ENCODE peak calls at places on chromosomes 2 and 18, in five cellular contexts. Q is IMR-90, E is left ventricle myocardium inferior, A is HCT116, J is brain microvascular endothelial cell. P is an unnamed sample. For H3K36me3, the result is how much of the 10 kb centered on the place peaks cover.

GRCh38 chr18:7492385-7492784 is 74.7 kb upstream of the PTPRM start:
- DNase-seq in Q (no peak), J (no peak), A (no peak), E (no peak), P (no peak)

GRCh38 chr2:40032650-40033319 is 253.7 kb upstream of the THUMPD2 start:
- DNase-seq in J (peak), A (no peak), Q (peak), E (no peak), P (no peak)

GRCh38 chr2:224059178-224059577 is 20.1 kb upstream of the SERPINE2 start:
- DNase-seq in Q (no peak), J (no peak), E (no peak), A (no peak), P (no peak)

GRCh38 chr2:220904015-220904414 is 668.1 kb downstream of the EPHA4 start:
- DNase-seq in Q (no peak), A (no peak), J (no peak), E (no peak), P (no peak)

GRCh38 chr2:54599914-54600313 is 123.5 kb upstream of the EML6 start:
- DNase-seq in A (no peak), E (peak), Q (no peak), J (no peak), P (peak)

GRCh38 chr18:46276736-46277135 is 172.6 kb downstream of the HAUS1 start:
- DNase-seq in A (no peak), E (no peak), J (no peak), Q (no peak), P (no peak)

GRCh38 chr2:70745276-70745675 is 22.7 kb downstream of the ADD2 start:
- DNase-seq in J (no peak), Q (no peak), E (no peak), A (no peak), P (no peak)

GRCh38 chr2:26892133-26892532 is 44.2 kb downstream of the DPYSL5 start:
- DNase-seq in J (no peak), Q (no peak), A (no peak), E (no peak), P (no peak)

GRCh38 chr2:27891820-27892105 is 1.2 kb downstream of the BABAM2 start:
- DNase-seq in E (no peak), J (no peak), A (no peak), Q (peak), P (no peak)

GRCh38 chr2:190722061-190722759 is 73.3 kb downstream of the NAB1 start:
- DNase-seq in E (no peak), J (no peak), A (no peak), Q (no peak), P (no peak)

GRCh38 chr2:85914916-85915315 is 26.1 kb upstream of the ST3GAL5 start:
- DNase-seq in A (no peak), Q (no peak), J (no peak), E (no peak), P (no peak)

GRCh38 chr18:34624551-34624950 is 85.5 kb upstream of the DTNA start:
- DNase-seq in Q (peak), E (no peak), A (no peak), J (no peak), P (no peak)

GRCh38 chr2:187566266-187566665 is 12.0 kb upstream of the TFPI start:
- DNase-seq in Q (no peak), J (no peak), A (no peak), E (no peak), P (no peak)

GRCh38 chr2:188970201-188970600 is 4.0 kb upstream of the COL3A1 start:
- DNase-seq in J (no peak), E (no peak), Q (no peak), A (no peak), P (no peak)

GRCh38 chr2:225463449-225463848 is 63.9 kb downstream of the NYAP2 start:
- DNase-seq in J (no peak), Q (no peak), A (no peak), E (no peak), P (no peak)

GRCh38 chr2:70643715-70644114 is 90.1 kb upstream of the TGFA start:
- DNase-seq in J (no peak), Q (no peak), E (no peak), A (peak), P (no peak)

DNA sequence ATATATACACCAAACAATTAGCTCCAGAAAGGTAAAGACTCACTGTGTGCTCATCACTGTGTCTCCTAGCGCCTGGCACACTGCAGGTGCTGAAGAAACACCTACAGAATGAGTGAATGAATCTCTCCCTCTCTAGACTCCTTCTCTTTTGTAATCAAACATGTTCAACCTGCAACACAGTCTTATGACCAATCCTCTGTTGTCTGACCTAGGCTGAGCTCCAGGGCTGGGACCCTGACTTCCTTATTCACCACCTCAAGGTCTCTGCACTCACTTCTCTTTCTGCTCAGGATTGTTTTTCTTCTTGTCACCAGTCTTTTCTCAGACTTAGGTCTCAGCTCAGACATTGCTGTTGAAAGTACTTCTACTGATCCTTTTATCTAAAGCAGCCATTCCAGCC is 9.8 kb downstream of the CKAP2L start:
- DNase-seq in Q (no peak), A (no peak), E (no peak), J (no peak), P (no peak)
- TF ChIP-seq CTCF in Q (no peak), A (no peak), E (no peak), J (no peak), P (no peak)

DNA sequence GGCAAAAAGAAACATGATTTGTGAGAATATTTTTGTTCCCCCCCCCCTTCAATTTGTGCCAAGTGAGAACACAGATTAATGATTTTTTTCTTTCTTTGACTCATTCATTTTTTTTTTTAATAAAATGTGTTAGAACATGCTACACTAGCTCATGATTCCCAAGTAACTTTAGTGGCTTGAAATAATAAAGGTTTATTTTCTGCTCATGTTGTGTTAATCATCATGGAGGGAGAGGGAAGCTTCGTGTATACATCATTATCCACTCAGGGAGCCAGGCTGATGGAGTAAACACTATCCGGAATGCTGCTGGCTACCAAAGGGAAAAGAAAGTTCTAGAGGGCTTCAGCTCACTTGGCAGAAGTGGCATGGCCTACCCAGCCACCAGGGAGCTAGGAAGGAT is 40.6 kb downstream of the PHLPP1 start:
- DNase-seq in A (no peak), J (no peak), E (no peak), Q (no peak), P (no peak)
- H3K36me3 ChIP-seq in A (under half), J (under half), E (under half), Q (under half), P (under half)

DNA sequence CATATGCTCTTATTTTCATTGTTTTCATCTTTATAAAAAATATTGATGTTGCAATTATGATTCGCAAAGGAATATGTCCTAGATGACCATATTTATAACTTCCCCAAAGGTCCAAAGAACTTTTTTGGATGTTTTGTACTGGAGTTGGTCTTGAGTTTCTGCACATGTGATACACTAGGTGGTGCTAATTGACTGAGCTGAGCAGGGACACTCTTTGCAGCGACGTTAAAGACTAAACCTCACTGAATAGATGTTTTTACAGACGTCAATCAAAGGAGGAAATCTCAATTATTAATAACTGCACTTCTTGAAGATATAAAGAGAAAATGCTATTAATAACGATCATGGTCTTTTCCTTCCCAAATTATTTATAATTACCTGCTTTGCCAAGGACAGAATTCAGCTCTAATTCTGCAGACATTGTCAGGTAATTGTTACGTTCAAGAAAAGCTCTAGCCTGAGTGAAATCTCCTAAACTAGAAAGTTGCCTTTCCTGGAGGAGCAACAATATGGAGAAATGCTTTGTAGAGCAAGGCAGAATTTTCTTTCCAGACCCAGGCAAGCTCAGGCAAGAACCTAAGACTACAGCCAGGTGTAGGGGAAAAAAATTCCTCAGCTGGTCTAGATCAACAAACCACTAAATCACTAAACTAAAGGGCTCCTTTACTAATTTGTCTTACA is 119.3 kb upstream of the RBBP8 start:
- DNase-seq in Q (peak), J (peak), E (no peak), A (no peak), P (no peak)
- TF ChIP-seq CTCF in Q (peak), J (peak), E (peak), A (peak), P (peak)

GRCh38 chr2:9910699-9911098 is 40.8 kb upstream of the GRHL1 start:
- DNase-seq in E (no peak), Q (no peak), J (no peak), A (no peak), P (no peak)
- H3K36me3 ChIP-seq in E (under half), Q (under half), J (under half), A (under half), P (under half)